ENCODE peak calls at places on chromosomes 12 and 14, in seven cellular contexts. S, Y, U, C, A, W and G are unnamed samples.

GRCh38 chr14:89473979-89474378 is 56.9 kb upstream of the FOXN3 start:
- DNase-seq in S (no peak), Y (peak), U (no peak), C (no peak), A (no peak), W (no peak), G (peak)

GRCh38 chr12:122981587-122982493 is 1.4 kb downstream of the ARL6IP4 start:
- DNase-seq in S (no peak), Y (peak), U (no peak), C (no peak), A (no peak), W (no peak), G (no peak)

GRCh38 chr14:94110552-94111181 is at the start of gene IFI27:
- DNase-seq in S (no peak), Y (peak), U (no peak), C (no peak), A (no peak), W (no peak), G (peak)

GRCh38 chr14:105167303-105168092 is 1.1 kb downstream of the JAG2 start:
- DNase-seq in S (peak), Y (peak), U (no peak), C (no peak), A (peak), W (peak), G (peak)

GRCh38 chr14:83171761-83172160 is 1638.1 kb upstream of the SEL1L start:
- DNase-seq in S (no peak), Y (no peak), U (no peak), C (no peak), A (no peak), W (no peak), G (no peak)

GRCh38 chr12:102118874-102119273 is 1.0 kb downstream of the NUP37 start:
- DNase-seq in S (no peak), Y (peak), U (no peak), C (no peak), A (no peak), W (no peak), G (no peak)

GRCh38 chr14:95039993-95040348 is 117.4 kb downstream of the DICER1 start:
- DNase-seq in S (no peak), Y (no peak), U (no peak), C (no peak), A (no peak), W (no peak), G (no peak)

GRCh38 chr14:53924754-53925153 is 31.9 kb downstream of the BMP4 start:
- DNase-seq in S (no peak), Y (peak), U (no peak), C (peak), A (no peak), W (peak), G (peak)

GRCh38 chr12:97342130-97342529 is 120.5 kb upstream of the RMST start:
- DNase-seq in S (no peak), Y (no peak), U (no peak), C (no peak), A (no peak), W (no peak), G (no peak)

GRCh38 chr14:59116984-59117415 is 71.5 kb upstream of the DAAM1 start:
- DNase-seq in S (no peak), Y (peak), U (no peak), C (peak), A (no peak), W (peak), G (peak)

GRCh38 chr14:61502459-61503093 is 181.2 kb downstream of the PRKCH start:
- DNase-seq in S (peak), Y (no peak), U (no peak), C (no peak), A (no peak), W (no peak), G (no peak)

GRCh38 chr14:104137297-104138097 is 890 bp upstream of the KIF26A start:
- DNase-seq in S (peak), Y (peak), U (peak), C (no peak), A (peak), W (peak), G (peak)

GRCh38 chr12:108302471-108303311 is 36.4 kb downstream of the CMKLR1 start:
- DNase-seq in S (peak), Y (peak), U (no peak), C (no peak), A (peak), W (peak), G (peak)

GRCh38 chr14:37585101-37585479 is 10.0 kb downstream of the FOXA1 start:
- DNase-seq in S (peak), Y (no peak), U (no peak), C (no peak), A (peak), W (peak), G (peak)

GRCh38 chr12:27620121-27620520 is 76.1 kb upstream of the REP15 start:
- DNase-seq in S (no peak), Y (no peak), U (no peak), C (no peak), A (no peak), W (no peak), G (no peak)

GRCh38 chr14:79852975-79853374 is 358.3 kb downstream of the DIO2 start:
- DNase-seq in S (peak), Y (no peak), U (no peak), C (no peak), A (peak), W (no peak), G (no peak)

GRCh38 chr14:69701857-69702256 is 65.1 kb upstream of the SRSF5 start:
- DNase-seq in S (no peak), Y (no peak), U (peak), C (no peak), A (no peak), W (no peak), G (no peak)

GRCh38 chr14:69703047-69704046 is 63.6 kb upstream of the SRSF5 start:
- DNase-seq in S (no peak), Y (no peak), U (no peak), C (no peak), A (no peak), W (no peak), G (no peak)

GRCh38 chr14:69699743-69700309 is 67.1 kb upstream of the SRSF5 start:
- DNase-seq in S (no peak), Y (no peak), U (no peak), C (no peak), A (no peak), W (no peak), G (no peak)

GRCh38 chr14:69700609-69701008 is 66.3 kb upstream of the SRSF5 start:
- DNase-seq in S (no peak), Y (no peak), U (no peak), C (no peak), A (no peak), W (no peak), G (no peak)

GRCh38 chr14:69701269-69701668 is 65.7 kb upstream of the SRSF5 start:
- DNase-seq in S (no peak), Y (no peak), U (no peak), C (no peak), A (peak), W (no peak), G (no peak)
- TF ChIP-seq EZH2phosphoT487 in S (no peak), Y (no peak), U (no peak), C (no peak), A (no peak), W (no peak), G (no peak)

DNA sequence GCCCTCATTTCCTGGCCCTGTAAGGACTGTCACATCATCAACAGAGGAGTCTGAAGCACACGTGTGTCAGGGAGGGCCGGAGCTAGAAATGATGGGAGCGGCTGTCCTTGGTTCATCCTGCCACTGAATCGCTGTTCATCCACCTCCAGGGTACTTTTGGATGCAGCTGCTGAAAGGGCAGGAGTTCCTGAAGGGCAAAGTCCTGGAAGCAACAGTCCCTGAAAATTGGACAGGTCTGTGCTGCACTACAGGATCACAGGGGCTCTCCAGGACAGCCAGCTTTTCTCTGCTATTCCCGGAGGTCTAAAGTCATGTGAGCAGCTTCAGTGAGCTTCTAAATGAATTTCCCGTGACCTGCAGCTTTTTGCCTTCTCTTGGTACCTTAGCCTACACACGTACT is 17.7 kb downstream of the POU6F1 start:
- DNase-seq in S (no peak), Y (no peak), U (no peak), C (no peak), A (no peak), W (no peak), G (no peak)
- TF ChIP-seq EZH2 in S (no peak), Y (no peak), U (no peak), C (no peak), A (no peak), W (no peak), G (no peak)

GRCh38 chr12:132477703-132478432 is 12.1 kb upstream of the FBRSL1 start:
- DNase-seq in S (no peak), Y (peak), U (no peak), C (no peak), A (no peak), W (no peak), G (no peak)
- TF ChIP-seq EZH2phosphoT487 in S (no peak), Y (no peak), U (no peak), C (no peak), A (no peak), W (no peak), G (no peak)

DNA sequence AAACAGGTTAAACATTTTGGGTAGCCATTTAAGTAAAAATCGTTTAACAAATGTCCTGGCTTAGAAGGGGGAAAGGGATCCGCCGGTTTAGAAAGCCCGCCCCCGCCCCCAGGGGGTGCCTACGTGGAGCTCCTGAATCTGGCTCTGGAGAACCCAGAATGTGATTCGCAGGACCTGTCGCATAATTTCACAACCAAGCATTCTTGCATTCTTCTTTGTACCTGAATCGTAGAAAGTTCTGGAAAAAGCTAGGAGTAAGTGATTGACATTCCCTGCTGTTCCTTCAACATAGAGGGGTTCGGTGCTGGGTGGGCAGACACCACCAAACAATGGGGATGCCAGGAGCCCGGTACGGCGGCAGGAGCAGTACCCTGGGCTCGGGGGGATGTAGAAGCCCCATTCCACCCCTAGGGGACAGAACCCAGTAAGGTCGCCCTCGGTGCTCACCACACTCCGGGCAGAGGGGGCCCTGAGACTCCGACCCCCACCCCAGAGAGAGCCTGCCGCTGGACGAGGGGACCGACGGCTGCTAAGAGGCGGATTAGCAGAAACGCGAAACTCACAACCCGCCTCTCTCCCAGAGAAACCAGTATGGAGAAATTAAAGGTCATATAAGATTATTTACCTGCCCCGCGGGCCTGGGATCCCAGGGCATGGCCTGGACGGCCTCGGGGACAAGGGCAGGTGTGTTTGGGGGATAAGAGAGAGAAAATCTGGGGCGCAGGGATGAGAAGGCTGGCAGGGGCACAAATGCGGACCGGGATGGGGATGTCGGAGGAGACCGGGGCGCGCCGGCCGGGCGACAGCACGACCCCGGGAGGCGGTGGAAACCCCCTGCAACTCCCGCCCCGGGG is 547 bp downstream of the CSRP2 start:
- DNase-seq in S (peak), Y (peak), U (peak), C (peak), A (peak), W (peak), G (peak)
- TF ChIP-seq EZH2 in S (no peak), Y (no peak), U (no peak), C (no peak), A (no peak), W (no peak), G (no peak)

GRCh38 chr12:5000658-5001390 is 42.9 kb upstream of the KCNA5 start:
- DNase-seq in S (no peak), Y (no peak), U (no peak), C (no peak), A (peak), W (no peak), G (no peak)

GRCh38 chr12:5000204-5000603 is 43.5 kb upstream of the KCNA5 start:
- DNase-seq in S (no peak), Y (no peak), U (no peak), C (peak), A (no peak), W (no peak), G (no peak)

GRCh38 chr12:4996714-4997113 is 47.0 kb upstream of the KCNA5 start:
- DNase-seq in S (no peak), Y (no peak), U (no peak), C (no peak), A (no peak), W (no peak), G (no peak)

GRCh38 chr12:4994622-4995021 is 49.1 kb upstream of the KCNA5 start:
- DNase-seq in S (no peak), Y (no peak), U (no peak), C (no peak), A (no peak), W (no peak), G (no peak)

GRCh38 chr12:4997939-4998338 is 45.7 kb upstream of the KCNA5 start:
- DNase-seq in S (no peak), Y (peak), U (no peak), C (no peak), A (no peak), W (peak), G (peak)
- TF ChIP-seq EZH2phosphoT487 in S (no peak), Y (no peak), U (no peak), C (no peak), A (no peak), W (no peak), G (no peak)

GRCh38 chr12:49345840-49346658 is 639 bp upstream of the DNAJC22 start:
- DNase-seq in S (peak), Y (peak), U (no peak), C (no peak), A (no peak), W (peak), G (no peak)
- TF ChIP-seq EZH2 in S (peak), Y (peak), U (peak), C (no peak), A (peak), W (peak), G (peak)